ENCODE peak calls at places on chromosomes 13 and 19, in six cellular contexts. O is GM23248, E is PC-3, V is HCT116, B is OCI-LY7, I is PC-9. Y is an unnamed sample.
A peak's percentile ranks its signal among the peaks of the same experiment; 100 is the strongest.

GRCh38 chr19:41844601-41845000 is at the start of gene LYPD4:
- DNase-seq in I (no peak), V (no peak), E (no peak), B (no peak), O (no peak), Y (no peak)

GRCh38 chr13:110248449-110249143 is 58.4 kb downstream of the COL4A1 start:
- DNase-seq in I (no peak), B (no peak), V (no peak), O (no peak), E (no peak), Y (no peak)

GRCh38 chr19:49800771-49801170 is 12.3 kb downstream of the FUZ start:
- DNase-seq in I (no peak), O (no peak), B (no peak), E (no peak), V (no peak), Y (no peak)

GRCh38 chr19:50323782-50324133 is 5.4 kb downstream of the KCNC3 start:
- DNase-seq in E (no peak), I (no peak), B (no peak), V (no peak), O (no peak), Y (no peak)

GRCh38 chr19:40231057-40231456 is 4.6 kb upstream of the CCNP start:
- DNase-seq in O (no peak), B (no peak), V (no peak), I (no peak), E (no peak), Y (no peak)

GRCh38 chr19:45097776-45098520 is 5.0 kb downstream of the PPP1R37 start:
- DNase-seq in I (peak; percentile 69), E (peak; percentile 87), O (peak; percentile 97), B (no peak), V (no peak), Y (peak; percentile 92)

GRCh38 chr13:111852701-111853100 is 214.2 kb upstream of the SOX1 start:
- DNase-seq in E (no peak), V (no peak), I (no peak), B (no peak), O (no peak), Y (no peak)

GRCh38 chr13:61036715-61037114 is 378.9 kb downstream of the PCDH20 start:
- DNase-seq in V (no peak), O (no peak), E (peak; percentile 37), B (no peak), I (no peak), Y (no peak)

GRCh38 chr19:18086590-18087138 is at the start of gene IL12RB1:
- DNase-seq in I (no peak), V (no peak), E (no peak), B (peak; percentile 64), O (no peak), Y (no peak)

GRCh38 chr13:76816394-76816793 is 69.8 kb downstream of the KCTD12 start:
- DNase-seq in V (no peak), O (no peak), I (no peak), E (no peak), B (no peak), Y (no peak)

GRCh38 chr13:28819748-28820098 is 416 bp upstream of the MTUS2 start:
- DNase-seq in B (no peak), V (no peak), E (peak; percentile 23), I (no peak), O (peak; percentile 64), Y (peak; percentile 86)

GRCh38 chr19:53132231-53132991 is at the start of gene ZNF415:
- DNase-seq in E (peak; percentile 60), O (peak; percentile 96), I (peak; percentile 86), B (no peak), V (no peak), Y (peak; percentile 96)

GRCh38 chr19:1183543-1184172 is 9.6 kb upstream of the SBNO2 start:
- DNase-seq in E (peak; percentile 92), B (no peak), I (peak; percentile 95), V (peak; percentile 73), O (no peak), Y (peak; percentile 88)

GRCh38 chr13:108402850-108403249 is 133.3 kb downstream of the TNFSF13B start:
- DNase-seq in E (no peak), I (no peak), O (no peak), B (no peak), V (no peak), Y (no peak)

GRCh38 chr13:24161010-24161775 is 673 bp downstream of the SPATA13 start:
- DNase-seq in B (peak; percentile 45), V (no peak), I (peak; percentile 40), O (peak; percentile 57), E (peak; percentile 49), Y (peak; percentile 52)

GRCh38 chr13:76425930-76426329 is 460.3 kb downstream of the KCTD12 start:
- DNase-seq in V (no peak), E (peak; percentile 11), I (no peak), B (no peak), O (peak; percentile 73), Y (peak; percentile 8)

GRCh38 chr13:90594694-90595093 is 752.8 kb upstream of the MIR17HG start:
- DNase-seq in E (peak; percentile 62), O (peak; percentile 52), V (no peak), I (no peak), B (no peak), Y (no peak)

GRCh38 chr13:30043631-30043925 is 193.2 kb upstream of the UBL3 start:
- DNase-seq in B (no peak), E (no peak), O (no peak), I (no peak), V (no peak), Y (no peak)

GRCh38 chr13:35693142-35693784 is 216.8 kb upstream of the MAB21L1 start:
- DNase-seq in I (no peak), E (no peak), O (no peak), V (no peak), B (no peak), Y (peak; percentile 39)

GRCh38 chr19:7603919-7604318 is 8.3 kb downstream of the CAMSAP3 start:
- DNase-seq in O (no peak), E (no peak), B (no peak), V (no peak), I (no peak), Y (no peak)

GRCh38 chr19:13962738-13963602 is 10.7 kb downstream of the DCAF15 start:
- DNase-seq in E (no peak), B (no peak), O (no peak), V (no peak), I (no peak), Y (peak; percentile 12)

GRCh38 chr13:112124100-112124499 is 57.2 kb downstream of the SOX1 start:
- DNase-seq in V (no peak), B (no peak), I (no peak), O (no peak), E (no peak), Y (no peak)

GRCh38 chr13:32587774-32588165 is 1.5 kb downstream of the PDS5B start:
- DNase-seq in I (no peak), O (peak; percentile 53), V (no peak), B (no peak), E (peak; percentile 21), Y (no peak)

GRCh38 chr13:113297370-113297871 is 382 bp downstream of the LAMP1 start:
- DNase-seq in O (peak; percentile 56), I (no peak), E (no peak), B (no peak), V (no peak), Y (peak; percentile 34)

GRCh38 chr19:12800344-12800732 is 1.3 kb downstream of the PRDX2 start:
- DNase-seq in B (no peak), E (no peak), V (no peak), I (no peak), O (peak; percentile 30), Y (no peak)

GRCh38 chr13:83919775-83920174 is 37.5 kb upstream of the SLITRK1 start:
- DNase-seq in O (no peak), B (no peak), E (no peak), I (no peak), V (no peak), Y (no peak)

GRCh38 chr13:49220035-49220855 is at the start of gene MLNR:
- DNase-seq in B (no peak), I (no peak), O (peak; percentile 52), E (no peak), V (no peak), Y (peak; percentile 46)

DNA sequence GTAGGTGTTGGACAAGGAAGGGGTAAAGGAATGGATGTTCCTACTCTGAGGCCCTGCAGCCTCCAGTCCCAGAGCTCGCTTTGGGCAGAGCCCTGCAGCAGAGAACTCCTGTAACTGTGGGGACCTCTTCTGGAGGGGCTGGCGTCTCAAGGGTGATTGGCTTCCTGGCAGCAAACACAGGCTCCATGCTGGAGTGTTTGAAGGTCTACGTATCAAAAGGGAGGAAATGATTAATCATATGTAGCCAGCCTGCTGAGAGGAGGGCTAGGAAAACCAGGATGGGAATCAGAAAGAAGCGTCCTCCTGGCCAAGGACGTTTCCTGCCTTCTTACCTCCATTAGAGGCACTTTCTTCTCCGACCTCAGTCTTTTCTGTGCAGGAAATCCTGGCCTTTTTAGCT is 208.5 kb downstream of the TSHZ3 start:
- DNase-seq in I (no peak), E (peak; percentile 11), O (peak; percentile 69), B (no peak), V (no peak), Y (no peak)
- H2AFZ ChIP-seq in I (no peak overlapping the region), E (no peak overlapping the region), O (peak overlapping the region; percentile 81), B (no peak overlapping the region), V (no peak overlapping the region), Y (no peak overlapping the region)

GRCh38 chr13:98877936-98878335 is 99.9 kb downstream of the DOCK9 start:
- DNase-seq in E (no peak), I (no peak), O (no peak), B (no peak), V (no peak), Y (no peak)
- H3K36me3 ChIP-seq in E (peaks cover 14% of the 10 kb centered on the region), I (peaks cover 39% of the 10 kb centered on the region), O (no peaks in the 10 kb centered on the region), B (peaks cover 48% of the 10 kb centered on the region), V (peaks cover 3% of the 10 kb centered on the region), Y (no peaks in the 10 kb centered on the region)

GRCh38 chr19:19140476-19140875 is 2.2 kb upstream of the TMEM161A start:
- DNase-seq in E (no peak), V (no peak), B (no peak), I (no peak), O (no peak), Y (no peak)

GRCh38 chr19:19137556-19138109 is 645 bp downstream of the TMEM161A start:
- DNase-seq in I (no peak), E (no peak), B (no peak), V (no peak), O (peak; percentile 61), Y (no peak)

GRCh38 chr19:19142347-19142746 is 4.1 kb upstream of the TMEM161A start:
- DNase-seq in I (no peak), B (no peak), V (no peak), E (no peak), O (no peak), Y (no peak)

GRCh38 chr19:19138110-19138981 is at the start of gene TMEM161A:
- DNase-seq in O (peak; percentile 99), V (peak; percentile 98), E (peak; percentile 98), B (peak; percentile 98), I (peak; percentile 97), Y (peak; percentile 96)

DNA sequence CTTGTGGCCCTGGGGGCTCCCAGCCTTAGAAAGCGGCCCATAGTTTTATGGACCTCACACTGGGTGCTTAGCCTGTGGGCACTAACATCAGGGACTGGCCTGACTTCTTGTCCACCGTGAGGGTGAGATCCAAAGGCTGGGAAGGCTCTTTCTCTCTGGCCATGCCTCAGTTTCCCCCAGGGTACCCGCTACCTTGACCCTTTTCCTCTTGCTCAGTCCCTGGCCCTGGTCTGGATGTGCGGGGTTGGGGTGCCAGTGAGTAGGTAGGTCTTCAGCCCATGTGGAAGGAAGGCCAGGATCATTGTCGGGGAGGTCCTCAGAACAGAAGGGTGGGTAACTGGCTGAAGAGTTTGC is 1.6 kb upstream of the TMEM161A start:
- DNase-seq in O (no peak), V (no peak), I (no peak), E (no peak), B (no peak), Y (no peak)
- H3K9me2 ChIP-seq in O (no peaks in the 10 kb centered on the region), V (no peaks in the 10 kb centered on the region), I (no peaks in the 10 kb centered on the region), E (no peaks in the 10 kb centered on the region), B (no peaks in the 10 kb centered on the region), Y (no peaks in the 10 kb centered on the region)

GRCh38 chr13:42720858-42721219 is 60.5 kb upstream of the FAM216B start:
- DNase-seq in E (no peak), O (no peak), I (no peak), B (no peak), V (no peak), Y (no peak)
- H2AFZ ChIP-seq in E (peak overlapping the region; percentile 34), O (peak overlapping the region; percentile 87), I (peak overlapping the region; percentile 36), B (no peak overlapping the region), V (peak overlapping the region; percentile 29), Y (no peak overlapping the region)